ENCODE peak calls at places on chromosomes 12 and 14, in six cellular contexts. P is posterior cingulate gyrus; Q is stimulated activated naive CD8-positive, alpha-beta T cell treated with anti-CD3 and anti-CD28 coated beads, Interleukin-15, Interleukin-2, amounts not matched to agents 100 U/mL and 50 U/mL, for 24 hours; E is stimulated activated CD4-positive, alpha-beta T cell treated with anti-CD3 and anti-CD28 coated beads, TNF-alpha, amount 100 ng/mL, for 4 hours; W is AG04450; T is neuronal stem cell. I is an unnamed sample.

GRCh38 chr12:46944104-46944503 is 118.3 kb upstream of the SLC38A4 start:
- DNase-seq in W (no peak), T (no peak), Q (no peak), P (no peak), E (no peak), I (no peak)

GRCh38 chr14:76716285-76716684 is 45.0 kb upstream of the VASH1 start:
- DNase-seq in E (no peak), T (no peak), W (no peak), P (no peak), Q (no peak), I (no peak)

GRCh38 chr14:71113376-71113775 is 206.1 kb downstream of the PCNX1 start:
- DNase-seq in W (peak), P (no peak), T (no peak), E (no peak), Q (no peak), I (no peak)

GRCh38 chr14:52473557-52473956 is 78.7 kb downstream of the TXNDC16 start:
- DNase-seq in T (no peak), P (no peak), W (no peak), Q (no peak), E (no peak), I (no peak)

GRCh38 chr14:73173092-73173735 is 36.9 kb downstream of the PSEN1 start:
- DNase-seq in T (peak), Q (no peak), P (no peak), E (no peak), W (peak), I (no peak)

GRCh38 chr14:31435276-31435675 is 14.9 kb upstream of the HEATR5A start:
- DNase-seq in W (no peak), T (no peak), E (no peak), P (no peak), Q (no peak), I (no peak)

GRCh38 chr14:72644038-72644437 is 249.9 kb downstream of the DPF3 start:
- DNase-seq in E (no peak), W (no peak), T (no peak), P (peak), Q (no peak), I (no peak)

GRCh38 chr14:45085004-45085403 is 1.1 kb downstream of the PRPF39 start:
- DNase-seq in T (no peak), Q (no peak), E (no peak), W (no peak), P (no peak), I (no peak)

GRCh38 chr14:24264298-24264697 is 1.3 kb upstream of the TGM1 start:
- DNase-seq in T (no peak), Q (no peak), E (no peak), W (no peak), P (no peak), I (no peak)

GRCh38 chr14:104280085-104280901 is 141.9 kb downstream of the KIF26A start:
- DNase-seq in E (no peak), Q (no peak), W (no peak), P (peak), T (no peak), I (no peak)

GRCh38 chr12:2052861-2053674 is at the start of gene CACNA1C:
- DNase-seq in Q (peak), E (no peak), P (peak), T (peak), W (no peak), I (no peak)

GRCh38 chr12:84508943-84509342 is 403.7 kb downstream of the SLC6A15 start:
- DNase-seq in W (no peak), P (no peak), E (no peak), T (no peak), Q (no peak), I (no peak)

GRCh38 chr14:88612981-88613380 is 50.1 kb downstream of the ZC3H14 start:
- DNase-seq in T (no peak), Q (no peak), E (no peak), P (no peak), W (no peak), I (no peak)

GRCh38 chr12:121009744-121010143 is 6.5 kb downstream of the C12orf43 start:
- DNase-seq in W (no peak), P (peak), T (peak), E (no peak), Q (no peak), I (no peak)

GRCh38 chr14:87049886-87050820 is 942.8 kb downstream of the GALC start:
- DNase-seq in P (no peak), W (peak), Q (peak), T (no peak), E (no peak), I (no peak)

I was measured in NK-92 treated with Interleukin-12 subunit alpha and Interleukin-12 subunit beta, amount 100 ng/mL, for 24 hours.